ENCODE peak calls at places on chromosomes 6 and 20, in nine cellular contexts. U is kidney epithelial cell; W is HS-5; L is substantia nigra; V is stomach; T is cardiac fibroblast; B is activated CD8-positive, alpha-beta memory T cell treated with anti-CD3 and anti-CD28 coated beads for 24 hours; G is GM06990; P is upper lobe of right lung. K is an unnamed sample.

GRCh38 chr6:170184324-170184723 is 106.6 kb downstream of the DLL1 start:
- DNase-seq in U (no peak), W (no peak), L (no peak), V (no peak), T (no peak), B (peak; percentile 52), G (no peak), P (peak; percentile 48), K (no peak)

GRCh38 chr20:3744806-3745685 is 12.6 kb downstream of the HSPA12B start:
- DNase-seq in U (no peak), W (no peak), L (no peak), V (peak; percentile 80), T (peak; percentile 51), B (peak; percentile 81), G (peak; percentile 72), P (peak; percentile 94), K (peak; percentile 77)

GRCh38 chr6:74491844-74492374 is 713.9 kb downstream of the COL12A1 start:
- DNase-seq in U (no peak), W (no peak), L (no peak), V (no peak), T (no peak), B (no peak), G (peak; percentile 35), P (no peak), K (no peak)

GRCh38 chr6:33215281-33215680 is 7.0 kb downstream of the RING1 start:
- DNase-seq in U (no peak), W (no peak), L (no peak), V (no peak), T (no peak), B (no peak), G (no peak), P (no peak), K (no peak)

GRCh38 chr20:59135093-59135492 is 28.5 kb upstream of the ZNF831 start:
- DNase-seq in U (no peak), W (no peak), L (no peak), V (no peak), T (no peak), B (no peak), G (no peak), P (no peak), K (peak; percentile 48)

GRCh38 chr6:138891255-138891986 is 95.5 kb downstream of the ECT2L start:
- DNase-seq in U (no peak), W (no peak), L (no peak), V (no peak), T (peak; percentile 50), B (no peak), G (no peak), P (no peak), K (peak; percentile 11)

GRCh38 chr20:22601361-22602141 is 17.2 kb upstream of the FOXA2 start:
- DNase-seq in U (no peak), W (no peak), L (no peak), V (peak; percentile 34), T (no peak), B (no peak), G (no peak), P (no peak), K (peak; percentile 24)

GRCh38 chr6:13512900-13513299 is 25.5 kb upstream of the GFOD1 start:
- DNase-seq in U (no peak), W (no peak), L (no peak), V (no peak), T (no peak), B (no peak), G (no peak), P (no peak), K (no peak)

GRCh38 chr20:44024820-44025580 is 110.3 kb downstream of the TOX2 start:
- DNase-seq in U (no peak), W (no peak), L (no peak), V (no peak), T (no peak), B (no peak), G (no peak), P (no peak), K (no peak)

GRCh38 chr20:16111853-16112412 is 461.3 kb downstream of the KIF16B start:
- DNase-seq in U (no peak), W (no peak), L (no peak), V (no peak), T (no peak), B (no peak), G (no peak), P (no peak), K (no peak)

GRCh38 chr20:48864738-48865318 is 37.0 kb upstream of the PREX1 start:
- DNase-seq in U (no peak), W (no peak), L (no peak), V (no peak), T (no peak), B (no peak), G (no peak), P (no peak), K (no peak)

GRCh38 chr6:31035862-31036497 is 25.7 kb downstream of the MUC22 start:
- DNase-seq in U (no peak), W (no peak), L (no peak), V (no peak), T (peak; percentile 19), B (no peak), G (no peak), P (no peak), K (no peak)

GRCh38 chr6:113825776-113826175 is 31.4 kb upstream of the MARCKS start:
- DNase-seq in U (no peak), W (no peak), L (peak; percentile 74), V (peak; percentile 90), T (peak; percentile 57), B (no peak), G (no peak), P (peak; percentile 65), K (no peak)

GRCh38 chr6:36249010-36249409 is 20.9 kb upstream of the PNPLA1 start:
- DNase-seq in U (no peak), W (peak; percentile 37), L (no peak), V (no peak), T (peak; percentile 81), B (no peak), G (no peak), P (no peak), K (peak; percentile 28)

GRCh38 chr6:8707956-8708772 is 272.8 kb upstream of the SLC35B3 start:
- DNase-seq in U (peak; percentile 5), W (peak; percentile 14), L (no peak), V (peak; percentile 49), T (peak; percentile 1), B (no peak), G (no peak), P (peak; percentile 59), K (peak; percentile 19)

GRCh38 chr6:163392533-163392932 is 22.0 kb upstream of the QKI start:
- DNase-seq in U (no peak), W (no peak), L (no peak), V (peak; percentile 55), T (peak; percentile 62), B (no peak), G (no peak), P (no peak), K (peak; percentile 88)

GRCh38 chr6:113755449-113756289 is 101.5 kb upstream of the MARCKS start:
- DNase-seq in U (no peak), W (no peak), L (no peak), V (no peak), T (no peak), B (no peak), G (peak; percentile 44), P (no peak), K (no peak)

GRCh38 chr6:158329531-158329930 is 17.3 kb downstream of the TULP4 start:
- DNase-seq in U (no peak), W (no peak), L (no peak), V (no peak), T (no peak), B (no peak), G (no peak), P (no peak), K (no peak)

GRCh38 chr6:148723484-148723883 is 23.3 kb upstream of the UST start:
- DNase-seq in U (no peak), W (peak; percentile 69), L (no peak), V (no peak), T (peak; percentile 92), B (no peak), G (no peak), P (no peak), K (peak; percentile 16)

GRCh38 chr6:142276256-142276655 is 25.6 kb upstream of the ADGRG6 start:
- DNase-seq in U (no peak), W (no peak), L (no peak), V (no peak), T (no peak), B (no peak), G (no peak), P (no peak), K (no peak)

GRCh38 chr6:30260036-30260504 is 46.9 kb upstream of the TRIM26 start:
- DNase-seq in U (no peak), W (no peak), L (no peak), V (no peak), T (no peak), B (peak; percentile 76), G (no peak), P (peak; percentile 66), K (no peak)

K was measured in mammary epithelial cell.